ENCODE peak calls at places on chromosomes 12 and 14, in ten cellular contexts. One of them, this sample, is unnamed.

GRCh38 chr14:100547633-100548294 is 39.5 kb downstream of the BEGAIN start:
- DNase-seq in fibroblast of the conjunctiva: no peak
- DNase-seq in mesenchymal stem cell: no peak
- DNase-seq in lower lobe of right lung: peak; percentile 87
- DNase-seq in activated naive CD8-positive, alpha-beta T cell treated with anti-CD3 and anti-CD28 coated beads for 36 hours: peak; percentile 28
- DNase-seq in astrocyte: no peak
- DNase-seq in nucleus accumbens: no peak
- DNase-seq in Daoy: peak; percentile 86
- DNase-seq in putamen: peak; percentile 36
- DNase-seq in dorsolateral prefrontal cortex: no peak
- DNase-seq in this sample: no peak

GRCh38 chr14:76647699-76648298 is 113.5 kb upstream of the VASH1 start:
- DNase-seq in fibroblast of the conjunctiva: peak; percentile 44
- DNase-seq in mesenchymal stem cell: peak; percentile 41
- DNase-seq in lower lobe of right lung: no peak
- DNase-seq in activated naive CD8-positive, alpha-beta T cell treated with anti-CD3 and anti-CD28 coated beads for 36 hours: peak; percentile 3
- DNase-seq in astrocyte: peak; percentile 36
- DNase-seq in nucleus accumbens: no peak
- DNase-seq in Daoy: peak; percentile 66
- DNase-seq in putamen: peak; percentile 12
- DNase-seq in dorsolateral prefrontal cortex: no peak
- DNase-seq in this sample: peak; percentile 62

GRCh38 chr14:96086574-96087077 is 47.5 kb downstream of the C14orf132 start:
- DNase-seq in fibroblast of the conjunctiva: no peak
- DNase-seq in mesenchymal stem cell: no peak
- DNase-seq in lower lobe of right lung: no peak
- DNase-seq in activated naive CD8-positive, alpha-beta T cell treated with anti-CD3 and anti-CD28 coated beads for 36 hours: no peak
- DNase-seq in astrocyte: peak; percentile 66
- DNase-seq in nucleus accumbens: no peak
- DNase-seq in Daoy: peak; percentile 58
- DNase-seq in putamen: no peak
- DNase-seq in dorsolateral prefrontal cortex: no peak
- DNase-seq in this sample: no peak

GRCh38 chr12:716506-716905 is 35.9 kb upstream of the WNK1 start:
- DNase-seq in fibroblast of the conjunctiva: no peak
- DNase-seq in mesenchymal stem cell: peak; percentile 53
- DNase-seq in lower lobe of right lung: no peak
- DNase-seq in activated naive CD8-positive, alpha-beta T cell treated with anti-CD3 and anti-CD28 coated beads for 36 hours: peak; percentile 66
- DNase-seq in astrocyte: peak; percentile 52
- DNase-seq in nucleus accumbens: no peak
- DNase-seq in Daoy: no peak
- DNase-seq in putamen: no peak
- DNase-seq in dorsolateral prefrontal cortex: no peak
- DNase-seq in this sample: peak; percentile 75

GRCh38 chr12:52401926-52402325 is 4.2 kb downstream of the KRT82 start:
- DNase-seq in fibroblast of the conjunctiva: no peak
- DNase-seq in mesenchymal stem cell: no peak
- DNase-seq in lower lobe of right lung: no peak
- DNase-seq in activated naive CD8-positive, alpha-beta T cell treated with anti-CD3 and anti-CD28 coated beads for 36 hours: no peak
- DNase-seq in astrocyte: no peak
- DNase-seq in nucleus accumbens: no peak
- DNase-seq in Daoy: no peak
- DNase-seq in putamen: no peak
- DNase-seq in dorsolateral prefrontal cortex: no peak
- DNase-seq in this sample: no peak

GRCh38 chr12:77118696-77119095 is 53.3 kb upstream of the E2F7 start:
- DNase-seq in fibroblast of the conjunctiva: no peak
- DNase-seq in mesenchymal stem cell: peak; percentile 55
- DNase-seq in lower lobe of right lung: no peak
- DNase-seq in activated naive CD8-positive, alpha-beta T cell treated with anti-CD3 and anti-CD28 coated beads for 36 hours: no peak
- DNase-seq in astrocyte: peak; percentile 46
- DNase-seq in nucleus accumbens: no peak
- DNase-seq in Daoy: no peak
- DNase-seq in putamen: no peak
- DNase-seq in dorsolateral prefrontal cortex: no peak
- DNase-seq in this sample: no peak

GRCh38 chr14:36056846-36057245 is 119.7 kb downstream of the PTCSC3 start:
- DNase-seq in fibroblast of the conjunctiva: no peak
- DNase-seq in mesenchymal stem cell: no peak
- DNase-seq in lower lobe of right lung: no peak
- DNase-seq in activated naive CD8-positive, alpha-beta T cell treated with anti-CD3 and anti-CD28 coated beads for 36 hours: no peak
- DNase-seq in astrocyte: no peak
- DNase-seq in nucleus accumbens: no peak
- DNase-seq in Daoy: peak; percentile 57
- DNase-seq in putamen: no peak
- DNase-seq in dorsolateral prefrontal cortex: no peak
- DNase-seq in this sample: no peak

GRCh38 chr12:102691773-102692555 is 211.6 kb upstream of the IGF1 start:
- DNase-seq in fibroblast of the conjunctiva: no peak
- DNase-seq in mesenchymal stem cell: no peak
- DNase-seq in lower lobe of right lung: no peak
- DNase-seq in activated naive CD8-positive, alpha-beta T cell treated with anti-CD3 and anti-CD28 coated beads for 36 hours: no peak
- DNase-seq in astrocyte: no peak
- DNase-seq in nucleus accumbens: no peak
- DNase-seq in Daoy: no peak
- DNase-seq in putamen: no peak
- DNase-seq in dorsolateral prefrontal cortex: no peak
- DNase-seq in this sample: no peak

GRCh38 chr12:104399750-104400612 is 56.8 kb upstream of the CHST11 start:
- DNase-seq in fibroblast of the conjunctiva: no peak
- DNase-seq in mesenchymal stem cell: no peak
- DNase-seq in lower lobe of right lung: no peak
- DNase-seq in activated naive CD8-positive, alpha-beta T cell treated with anti-CD3 and anti-CD28 coated beads for 36 hours: no peak
- DNase-seq in astrocyte: no peak
- DNase-seq in nucleus accumbens: no peak
- DNase-seq in Daoy: no peak
- DNase-seq in putamen: no peak
- DNase-seq in dorsolateral prefrontal cortex: no peak
- DNase-seq in this sample: no peak

GRCh38 chr12:4829161-4829792 is 80.4 kb upstream of the KCNA1 start:
- DNase-seq in fibroblast of the conjunctiva: no peak
- DNase-seq in mesenchymal stem cell: no peak
- DNase-seq in lower lobe of right lung: no peak
- DNase-seq in activated naive CD8-positive, alpha-beta T cell treated with anti-CD3 and anti-CD28 coated beads for 36 hours: peak; percentile 15
- DNase-seq in astrocyte: no peak
- DNase-seq in nucleus accumbens: no peak
- DNase-seq in Daoy: no peak
- DNase-seq in putamen: no peak
- DNase-seq in dorsolateral prefrontal cortex: no peak
- DNase-seq in this sample: no peak

GRCh38 chr12:6946033-6946919 is 2.5 kb downstream of the C12orf57 start:
- DNase-seq in fibroblast of the conjunctiva: no peak
- DNase-seq in mesenchymal stem cell: no peak
- DNase-seq in lower lobe of right lung: peak; percentile 96
- DNase-seq in activated naive CD8-positive, alpha-beta T cell treated with anti-CD3 and anti-CD28 coated beads for 36 hours: peak; percentile 80
- DNase-seq in astrocyte: no peak
- DNase-seq in nucleus accumbens: no peak
- DNase-seq in Daoy: no peak
- DNase-seq in putamen: no peak
- DNase-seq in dorsolateral prefrontal cortex: no peak
- DNase-seq in this sample: no peak

GRCh38 chr14:68961781-68962584 is 17.1 kb downstream of the ACTN1 start:
- DNase-seq in fibroblast of the conjunctiva: no peak
- DNase-seq in mesenchymal stem cell: no peak
- DNase-seq in lower lobe of right lung: no peak
- DNase-seq in activated naive CD8-positive, alpha-beta T cell treated with anti-CD3 and anti-CD28 coated beads for 36 hours: no peak
- DNase-seq in astrocyte: peak; percentile 80
- DNase-seq in nucleus accumbens: peak; percentile 64
- DNase-seq in Daoy: peak; percentile 93
- DNase-seq in putamen: peak; percentile 76
- DNase-seq in dorsolateral prefrontal cortex: peak; percentile 72
- DNase-seq in this sample: no peak

GRCh38 chr12:115911360-115911759 is 366.1 kb downstream of the MED13L start:
- DNase-seq in fibroblast of the conjunctiva: no peak
- DNase-seq in mesenchymal stem cell: no peak
- DNase-seq in lower lobe of right lung: no peak
- DNase-seq in activated naive CD8-positive, alpha-beta T cell treated with anti-CD3 and anti-CD28 coated beads for 36 hours: no peak
- DNase-seq in astrocyte: no peak
- DNase-seq in nucleus accumbens: no peak
- DNase-seq in Daoy: no peak
- DNase-seq in putamen: no peak
- DNase-seq in dorsolateral prefrontal cortex: no peak
- DNase-seq in this sample: no peak

GRCh38 chr14:32217301-32217700 is 14.2 kb upstream of the RNU6-8 start:
- DNase-seq in fibroblast of the conjunctiva: no peak
- DNase-seq in mesenchymal stem cell: no peak
- DNase-seq in lower lobe of right lung: no peak
- DNase-seq in activated naive CD8-positive, alpha-beta T cell treated with anti-CD3 and anti-CD28 coated beads for 36 hours: peak; percentile 11
- DNase-seq in astrocyte: no peak
- DNase-seq in nucleus accumbens: no peak
- DNase-seq in Daoy: no peak
- DNase-seq in putamen: no peak
- DNase-seq in dorsolateral prefrontal cortex: no peak
- DNase-seq in this sample: no peak

GRCh38 chr12:43151406-43152080 is 400.5 kb downstream of the ADAMTS20 start:
- DNase-seq in fibroblast of the conjunctiva: no peak
- DNase-seq in mesenchymal stem cell: no peak
- DNase-seq in lower lobe of right lung: no peak
- DNase-seq in activated naive CD8-positive, alpha-beta T cell treated with anti-CD3 and anti-CD28 coated beads for 36 hours: no peak
- DNase-seq in astrocyte: peak; percentile 78
- DNase-seq in nucleus accumbens: no peak
- DNase-seq in Daoy: no peak
- DNase-seq in putamen: no peak
- DNase-seq in dorsolateral prefrontal cortex: no peak
- DNase-seq in this sample: no peak

GRCh38 chr14:77286554-77286953 is 15.5 kb upstream of the NGB start:
- DNase-seq in fibroblast of the conjunctiva: no peak
- DNase-seq in mesenchymal stem cell: no peak
- DNase-seq in lower lobe of right lung: no peak
- DNase-seq in activated naive CD8-positive, alpha-beta T cell treated with anti-CD3 and anti-CD28 coated beads for 36 hours: no peak
- DNase-seq in astrocyte: no peak
- DNase-seq in nucleus accumbens: no peak
- DNase-seq in Daoy: no peak
- DNase-seq in putamen: no peak
- DNase-seq in dorsolateral prefrontal cortex: no peak
- DNase-seq in this sample: no peak

GRCh38 chr14:68147331-68147730 is 327.8 kb downstream of the RAD51B start:
- DNase-seq in fibroblast of the conjunctiva: no peak
- DNase-seq in mesenchymal stem cell: peak; percentile 51
- DNase-seq in lower lobe of right lung: no peak
- DNase-seq in activated naive CD8-positive, alpha-beta T cell treated with anti-CD3 and anti-CD28 coated beads for 36 hours: no peak
- DNase-seq in astrocyte: no peak
- DNase-seq in nucleus accumbens: no peak
- DNase-seq in Daoy: no peak
- DNase-seq in putamen: no peak
- DNase-seq in dorsolateral prefrontal cortex: no peak
- DNase-seq in this sample: no peak

GRCh38 chr14:102094101-102094500 is 7.3 kb upstream of the HSP90AA1 start:
- DNase-seq in fibroblast of the conjunctiva: no peak
- DNase-seq in mesenchymal stem cell: no peak
- DNase-seq in lower lobe of right lung: no peak
- DNase-seq in activated naive CD8-positive, alpha-beta T cell treated with anti-CD3 and anti-CD28 coated beads for 36 hours: no peak
- DNase-seq in astrocyte: no peak
- DNase-seq in nucleus accumbens: no peak
- DNase-seq in Daoy: no peak
- DNase-seq in putamen: no peak
- DNase-seq in dorsolateral prefrontal cortex: no peak
- DNase-seq in this sample: peak; percentile 89

GRCh38 chr12:111408686-111409402 is 3.1 kb downstream of the SH2B3 start:
- DNase-seq in fibroblast of the conjunctiva: no peak
- DNase-seq in mesenchymal stem cell: no peak
- DNase-seq in lower lobe of right lung: no peak
- DNase-seq in activated naive CD8-positive, alpha-beta T cell treated with anti-CD3 and anti-CD28 coated beads for 36 hours: no peak
- DNase-seq in astrocyte: no peak
- DNase-seq in nucleus accumbens: no peak
- DNase-seq in Daoy: no peak
- DNase-seq in putamen: no peak
- DNase-seq in dorsolateral prefrontal cortex: no peak
- DNase-seq in this sample: peak; percentile 36

GRCh38 chr12:28941248-28941647 is 207.8 kb upstream of the FAR2 start:
- DNase-seq in fibroblast of the conjunctiva: no peak
- DNase-seq in mesenchymal stem cell: no peak
- DNase-seq in lower lobe of right lung: no peak
- DNase-seq in activated naive CD8-positive, alpha-beta T cell treated with anti-CD3 and anti-CD28 coated beads for 36 hours: no peak
- DNase-seq in astrocyte: peak; percentile 38
- DNase-seq in nucleus accumbens: no peak
- DNase-seq in Daoy: no peak
- DNase-seq in putamen: no peak
- DNase-seq in dorsolateral prefrontal cortex: no peak
- DNase-seq in this sample: no peak

GRCh38 chr12:41365653-41366131 is 177.6 kb downstream of the PDZRN4 start:
- DNase-seq in fibroblast of the conjunctiva: no peak
- DNase-seq in mesenchymal stem cell: no peak
- DNase-seq in lower lobe of right lung: no peak
- DNase-seq in activated naive CD8-positive, alpha-beta T cell treated with anti-CD3 and anti-CD28 coated beads for 36 hours: no peak
- DNase-seq in astrocyte: peak; percentile 4
- DNase-seq in nucleus accumbens: no peak
- DNase-seq in Daoy: no peak
- DNase-seq in putamen: no peak
- DNase-seq in dorsolateral prefrontal cortex: no peak
- DNase-seq in this sample: no peak

This sample was measured in erythroblast.